ENCODE peak calls at places on chromosomes 13 and 19, in five cellular contexts. R, X, K, A and V are unnamed samples.

GRCh38 chr19:1248454-1249297 is at the start of gene MIDN:
- DNase-seq in K (peak; percentile 88), X (peak; percentile 80), A (peak; percentile 92), R (no peak), V (peak; percentile 87)

GRCh38 chr19:30393046-30393445 is 20.9 kb downstream of the ZNF536 start:
- DNase-seq in R (no peak), K (no peak), X (no peak), A (peak; percentile 7), V (no peak)

GRCh38 chr13:32403108-32403507 is 24.8 kb downstream of the N4BP2L1 start:
- DNase-seq in K (no peak), X (no peak), R (no peak), A (no peak), V (no peak)

GRCh38 chr19:50659318-50660082 is 10.3 kb downstream of the C19orf81 start:
- DNase-seq in X (no peak), K (no peak), A (no peak), R (no peak), V (no peak)

GRCh38 chr13:32340917-32341316 is 25.6 kb downstream of the BRCA2 start:
- DNase-seq in R (no peak), X (no peak), A (no peak), K (no peak), V (no peak)

GRCh38 chr19:18478545-18479311 is 40.8 kb upstream of the ISYNA1 start:
- DNase-seq in A (peak; percentile 88), K (no peak), X (no peak), R (peak; percentile 96), V (peak; percentile 78)

GRCh38 chr19:14536926-14537692 is 7.7 kb downstream of the TECR start:
- DNase-seq in K (peak; percentile 82), R (no peak), X (peak; percentile 51), A (peak; percentile 75), V (peak; percentile 79)

GRCh38 chr19:30374791-30375650 is 2.8 kb downstream of the ZNF536 start:
- DNase-seq in K (peak; percentile 12), R (no peak), X (no peak), A (no peak), V (no peak)

GRCh38 chr19:50328257-50329145 is 676 bp downstream of the KCNC3 start:
- DNase-seq in K (peak; percentile 48), A (no peak), R (no peak), X (peak; percentile 57), V (no peak)

GRCh38 chr19:38537071-38537847 is 80.5 kb downstream of the MAP4K1 start:
- DNase-seq in A (no peak), X (no peak), K (no peak), R (no peak), V (no peak)

GRCh38 chr13:58181111-58181510 is 549.6 kb downstream of the PCDH17 start:
- DNase-seq in R (no peak), X (no peak), A (no peak), K (no peak), V (no peak)

GRCh38 chr19:19304186-19304975 is 15.9 kb downstream of the SUGP1 start:
- DNase-seq in A (no peak), X (no peak), R (no peak), K (no peak), V (no peak)

GRCh38 chr19:42098781-42099180 is 22.8 kb downstream of the ZNF574 start:
- DNase-seq in X (no peak), A (no peak), R (no peak), K (no peak), V (no peak)

GRCh38 chr19:31340059-31341025 is 8.9 kb downstream of the TSHZ3 start:
- DNase-seq in K (no peak), X (no peak), A (no peak), R (no peak), V (peak; percentile 58)

GRCh38 chr13:79901336-79901735 is 420.4 kb downstream of the NDFIP2 start:
- DNase-seq in X (no peak), R (peak; percentile 3), A (no peak), K (no peak), V (no peak)

GRCh38 chr13:100506600-100507422 is 81.8 kb downstream of the GGACT start:
- DNase-seq in A (no peak), R (no peak), K (no peak), X (peak; percentile 96), V (no peak)

GRCh38 chr13:111491659-111492058 is 171.2 kb downstream of the TEX29 start:
- DNase-seq in R (no peak), A (no peak), K (no peak), X (no peak), V (peak; percentile 0)

GRCh38 chr13:111664060-111664459 is 343.6 kb downstream of the TEX29 start:
- DNase-seq in A (no peak), R (no peak), K (no peak), X (no peak), V (no peak)

GRCh38 chr19:16371540-16371986 is 46.9 kb downstream of the KLF2 start:
- DNase-seq in A (no peak), X (peak; percentile 19), K (no peak), R (no peak), V (no peak)

GRCh38 chr13:42048323-42048624 is 174 bp upstream of the DGKH start:
- DNase-seq in K (no peak), R (no peak), A (no peak), X (no peak), V (no peak)

GRCh38 chr19:1214862-1215731 is 9.5 kb downstream of the STK11 start:
- DNase-seq in A (peak; percentile 61), R (no peak), K (no peak), X (no peak), V (peak; percentile 52)

GRCh38 chr13:32247887-32248286 is 67.3 kb downstream of the ZAR1L start:
- DNase-seq in A (no peak), R (no peak), X (no peak), K (no peak), V (no peak)

GRCh38 chr19:33785795-33786194 is 10.9 kb upstream of the KCTD15 start:
- DNase-seq in X (no peak), A (no peak), R (no peak), K (no peak), V (no peak)

GRCh38 chr19:36245210-36246005 is 30.5 kb downstream of the ZNF146 start:
- DNase-seq in X (no peak), R (no peak), A (peak; percentile 14), K (no peak), V (no peak)

GRCh38 chr19:39155114-39155700 is 29.6 kb downstream of the PAK4 start:
- DNase-seq in K (no peak), A (no peak), R (no peak), X (no peak), V (no peak)

GRCh38 chr13:102830646-102831045 is 15.2 kb upstream of the ERCC5 start:
- DNase-seq in R (no peak), A (peak; percentile 18), K (no peak), X (no peak), V (no peak)

GRCh38 chr19:38706792-38707511 is 37.3 kb downstream of the CAPN12 start:
- DNase-seq in X (no peak), R (no peak), A (no peak), K (no peak), V (no peak)

GRCh38 chr13:107770541-107770940 is 444.8 kb downstream of the LIG4 start:
- DNase-seq in X (no peak), R (no peak), K (no peak), A (no peak), V (no peak)

GRCh38 chr13:24627090-24627714 is 53.0 kb upstream of the ATP12A start:
- DNase-seq in A (peak; percentile 47), R (no peak), K (peak; percentile 79), X (peak; percentile 5), V (no peak)

GRCh38 chr19:43673702-43674629 is 4.0 kb upstream of the PLAUR start:
- DNase-seq in A (no peak), X (no peak), R (no peak), K (no peak), V (no peak)